ENCODE peak calls at places on chromosomes 6 and 20, in six cellular contexts. Y, F, O, T, R and V are unnamed samples.

GRCh38 chr6:17705428-17705777 is 1.3 kb downstream of the NUP153 start:
- DNase-seq in R (no peak), Y (peak), T (no peak), O (no peak), F (peak), V (no peak)

GRCh38 chr20:37990571-37991151 is 42.6 kb downstream of the TTI1 start:
- DNase-seq in T (no peak), R (peak), F (peak), O (no peak), Y (peak), V (peak)

GRCh38 chr6:125230674-125231073 is 71.1 kb downstream of the HDDC2 start:
- DNase-seq in R (no peak), Y (no peak), F (no peak), T (no peak), O (no peak), V (no peak)

GRCh38 chr6:90384720-90385119 is 88.1 kb upstream of the BACH2 start:
- DNase-seq in T (no peak), R (no peak), Y (no peak), F (no peak), O (no peak), V (no peak)

GRCh38 chr20:46945465-46945864 is 50.8 kb downstream of the EYA2 start:
- DNase-seq in O (no peak), F (no peak), Y (no peak), R (no peak), T (no peak), V (no peak)

GRCh38 chr20:59985864-59986263 is 27.6 kb downstream of the CDH26 start:
- DNase-seq in Y (no peak), F (no peak), O (no peak), T (no peak), R (peak), V (no peak)

GRCh38 chr6:28737750-28738395 is 185.9 kb downstream of the TRIM27 start:
- DNase-seq in O (no peak), Y (no peak), F (no peak), T (no peak), R (no peak), V (no peak)

GRCh38 chr6:28812778-28813569 is 110.8 kb downstream of the TRIM27 start:
- DNase-seq in R (no peak), T (no peak), Y (no peak), F (no peak), O (no peak), V (no peak)

GRCh38 chr6:74939309-74939708 is 266.5 kb downstream of the COL12A1 start:
- DNase-seq in R (no peak), F (peak), Y (peak), O (no peak), T (no peak), V (no peak)

GRCh38 chr6:105560611-105561066 is 157.8 kb upstream of the PREP start:
- DNase-seq in Y (peak), O (no peak), F (peak), R (no peak), T (no peak), V (no peak)

GRCh38 chr6:8229913-8230312 is 127.6 kb upstream of the EEF1E1 start:
- DNase-seq in F (no peak), Y (no peak), R (no peak), T (no peak), O (no peak), V (no peak)

GRCh38 chr6:108250240-108250866 is 10.5 kb downstream of the SNX3 start:
- DNase-seq in F (peak), Y (peak), T (no peak), O (no peak), R (no peak), V (no peak)

GRCh38 chr6:137852346-137852745 is 14.7 kb upstream of the TNFAIP3 start:
- DNase-seq in F (no peak), R (no peak), Y (no peak), T (no peak), O (no peak), V (no peak)

GRCh38 chr6:112153926-112154621 is 66.7 kb downstream of the FAM229B start:
- DNase-seq in R (no peak), Y (peak), T (no peak), O (no peak), F (no peak), V (no peak)

DNA sequence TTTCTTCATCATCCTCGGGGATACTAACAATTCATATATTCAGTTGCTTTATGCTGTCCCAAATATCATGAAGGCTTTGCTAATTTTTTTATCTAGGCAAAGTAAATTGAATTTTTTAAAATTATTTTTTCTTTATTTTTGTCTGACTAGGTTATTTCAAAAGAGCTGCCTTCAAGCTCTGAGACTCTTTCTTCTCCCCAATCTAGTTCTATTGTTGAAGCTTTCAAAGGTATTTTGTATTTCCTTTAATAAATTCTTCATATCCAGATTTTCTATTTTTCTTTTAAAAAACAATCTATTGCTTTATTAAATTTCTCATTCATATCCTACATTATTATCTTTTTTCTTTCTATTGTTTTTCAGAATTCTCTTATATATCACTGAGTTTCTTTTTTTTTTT is 16.8 kb downstream of the TRIM15 start:
- DNase-seq in O (no peak), R (no peak), F (no peak), Y (no peak), T (no peak), V (no peak)
- TF ChIP-seq CTCF in O (no peak), R (no peak), F (no peak), Y (no peak), T (no peak), V (no peak)

GRCh38 chr6:19613678-19614077 is 223.5 kb upstream of the ID4 start:
- DNase-seq in O (no peak), Y (no peak), F (no peak), R (no peak), T (no peak), V (no peak)
- TF ChIP-seq CTCF in O (no peak), Y (no peak), F (no peak), R (no peak), T (no peak), V (no peak)

GRCh38 chr20:54092021-54092420 is 21.6 kb upstream of the BCAS1 start:
- DNase-seq in O (no peak), T (no peak), Y (no peak), F (no peak), R (no peak), V (no peak)

GRCh38 chr20:54093423-54094267 is 23.3 kb upstream of the BCAS1 start:
- DNase-seq in R (no peak), T (no peak), O (no peak), F (no peak), Y (no peak), V (no peak)

GRCh38 chr20:54091120-54091480 is 20.7 kb upstream of the BCAS1 start:
- DNase-seq in Y (no peak), F (no peak), R (no peak), O (no peak), T (no peak), V (no peak)

GRCh38 chr20:54088430-54088829 is 18.0 kb upstream of the BCAS1 start:
- DNase-seq in F (no peak), R (no peak), Y (no peak), O (no peak), T (no peak), V (no peak)

DNA sequence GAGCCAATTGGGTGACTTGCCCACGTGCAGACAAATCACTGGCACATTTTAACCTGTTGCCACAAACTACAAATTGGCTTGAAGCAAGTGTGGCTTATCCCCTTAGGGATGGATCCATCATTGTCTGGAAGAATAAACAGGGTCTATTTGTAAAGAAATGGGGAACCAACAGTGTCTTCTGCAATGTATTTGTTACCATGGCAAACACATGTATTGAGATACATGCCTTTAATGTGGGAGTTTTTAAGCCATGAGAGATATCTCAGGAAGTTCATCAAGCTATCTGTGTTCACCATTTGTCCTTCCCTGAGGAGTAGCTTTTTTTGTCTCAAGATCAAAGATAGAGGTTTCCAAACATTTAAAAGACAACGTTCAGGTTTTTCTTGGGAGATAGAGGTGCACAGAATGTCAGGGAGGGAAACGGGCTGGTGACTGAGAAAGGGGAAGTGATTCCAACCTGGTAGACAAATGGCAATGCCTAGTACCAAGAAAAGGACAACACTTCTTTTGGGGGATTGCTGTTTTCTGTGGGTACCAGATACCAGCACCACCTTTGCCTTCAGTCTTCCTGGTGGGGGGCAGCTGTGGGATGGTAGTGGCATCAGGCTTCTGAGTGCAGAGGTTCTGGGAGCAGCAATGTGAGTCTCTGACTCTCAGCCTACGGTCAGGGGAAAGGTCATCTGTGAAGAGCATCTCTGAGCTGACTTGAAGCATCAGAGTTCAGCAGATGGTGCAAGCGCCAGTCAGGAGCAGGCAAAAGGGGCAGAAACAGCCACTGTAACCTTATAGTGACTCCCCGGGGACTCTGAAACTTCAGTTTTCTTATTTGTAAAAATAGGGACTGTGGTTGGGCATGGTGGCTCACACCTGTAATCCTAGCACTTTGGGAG is 20.1 kb upstream of the BCAS1 start:
- DNase-seq in R (no peak), Y (no peak), F (peak), T (no peak), O (no peak), V (no peak)
- TF ChIP-seq CTCF in R (no peak), Y (no peak), F (no peak), T (no peak), O (no peak), V (no peak)

GRCh38 chr20:19785173-19785799 is 27.2 kb downstream of the RIN2 start:
- DNase-seq in R (no peak), T (peak), Y (peak), O (no peak), F (no peak), V (no peak)
- TF ChIP-seq CTCF in R (no peak), T (no peak), Y (no peak), O (no peak), F (no peak), V (no peak)

GRCh38 chr6:41940759-41941279 is 789 bp downstream of the CCND3 start:
- DNase-seq in Y (no peak), O (peak), T (no peak), R (peak), F (peak), V (peak)
- TF ChIP-seq CTCF in Y (no peak), O (no peak), T (no peak), R (no peak), F (no peak), V (no peak)

DNA sequence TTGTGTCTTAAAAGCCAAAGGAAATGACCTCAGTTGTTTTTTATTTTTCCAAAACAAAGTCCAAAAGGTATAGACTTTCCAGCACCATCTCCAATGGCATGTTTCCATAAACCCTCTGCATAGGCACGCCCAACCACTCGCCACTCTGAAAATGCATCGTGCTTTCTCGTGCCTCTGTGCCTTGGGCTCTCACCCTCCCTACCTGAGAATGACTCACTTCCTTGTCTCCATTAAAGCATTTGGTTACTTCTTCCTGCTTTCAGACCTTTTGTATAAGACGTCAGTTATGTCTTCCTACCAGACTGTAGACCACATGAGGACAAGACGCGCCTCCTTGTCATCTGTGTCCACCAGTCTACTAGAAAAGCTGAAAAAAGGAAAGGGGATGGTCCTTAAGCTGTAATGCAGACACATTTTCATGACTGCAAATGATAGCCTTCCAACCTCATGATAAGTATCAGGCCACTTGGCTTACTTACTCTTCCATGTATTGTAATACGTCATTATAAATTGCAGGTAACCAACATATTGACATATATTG is 61.2 kb upstream of the CDYL start:
- DNase-seq in R (no peak), F (no peak), O (no peak), Y (no peak), T (no peak), V (no peak)
- TF ChIP-seq CTCF in R (no peak), F (no peak), O (no peak), Y (no peak), T (no peak), V (no peak)

GRCh38 chr6:162612613-162613012 is 115.0 kb downstream of the PRKN start:
- DNase-seq in Y (no peak), R (no peak), T (no peak), O (no peak), F (no peak), V (no peak)
- TF ChIP-seq CTCF in Y (no peak), R (no peak), T (no peak), O (no peak), F (no peak), V (no peak)

DNA sequence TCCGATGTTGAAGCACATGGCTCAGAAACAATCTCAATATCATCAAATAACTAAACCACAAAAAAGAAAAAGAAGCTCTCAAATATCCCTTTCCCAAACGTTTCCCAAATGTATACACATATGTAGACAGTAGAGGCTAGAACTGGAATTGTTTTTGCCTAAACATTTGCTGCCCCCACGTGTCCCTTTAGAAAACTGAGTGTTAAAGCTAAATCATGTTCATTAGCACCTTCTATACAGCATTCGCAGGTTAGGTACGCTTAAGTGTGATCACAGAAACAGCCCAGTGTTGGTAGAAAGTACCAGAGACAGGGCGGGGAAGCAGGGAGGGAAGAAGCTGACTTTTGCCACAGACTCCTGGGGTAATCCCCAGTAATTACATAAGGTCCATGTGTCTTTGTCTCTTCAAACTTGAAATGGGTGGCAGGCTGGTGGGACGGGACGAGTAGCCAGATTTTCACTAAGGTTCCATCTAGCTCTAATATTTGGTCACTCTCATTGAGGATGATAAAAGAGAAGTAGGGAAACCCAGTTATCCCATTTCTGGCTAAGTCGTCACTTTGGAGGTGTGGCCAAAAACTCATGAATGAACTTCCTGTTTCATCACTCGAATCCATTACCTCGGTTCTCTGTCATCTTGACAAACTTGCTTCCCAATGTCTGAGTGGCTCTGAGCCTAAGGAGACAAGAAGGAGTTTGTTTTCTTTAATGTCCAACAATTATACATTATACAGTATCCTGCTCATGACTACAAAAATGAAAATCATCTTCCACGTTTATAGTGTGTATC is 15.0 kb upstream of the TFAP2A start:
- DNase-seq in F (peak), Y (peak), T (no peak), O (no peak), R (no peak), V (no peak)
- TF ChIP-seq CTCF in F (peak), Y (peak), T (peak), O (peak), R (no peak), V (no peak)